ENCODE peak calls at places on chromosomes 2 and 18, in four cellular contexts. T is H1, A is IMR-90, H is H9. P is an unnamed sample.

GRCh38 chr18:14997367-14997766 is 249.4 kb downstream of the ANKRD30B start:
- DNase-seq in H (no peak), A (no peak), T (no peak), P (no peak)

GRCh38 chr2:74944987-74945782 is 13.3 kb upstream of the POLE4 start:
- DNase-seq in T (no peak), H (no peak), A (peak), P (no peak)

GRCh38 chr2:42171396-42171971 is 2.3 kb downstream of the EML4 start:
- DNase-seq in T (no peak), A (peak), H (no peak), P (no peak)

GRCh38 chr2:230267556-230267955 is 42.0 kb downstream of the SP140 start:
- DNase-seq in T (no peak), H (no peak), A (no peak), P (no peak)

GRCh38 chr2:240794178-240794721 is 25.8 kb downstream of the KIF1A start:
- DNase-seq in H (no peak), T (no peak), A (no peak), P (no peak)

GRCh38 chr2:102558463-102558862 is 60.9 kb upstream of the SLC9A2 start:
- DNase-seq in T (no peak), H (no peak), A (no peak), P (peak)

GRCh38 chr2:74915743-74916142 is 42.7 kb upstream of the POLE4 start:
- DNase-seq in H (no peak), T (no peak), A (peak), P (no peak)

GRCh38 chr2:52340185-52340584 is 1308.3 kb upstream of the NRXN1 start:
- DNase-seq in T (no peak), H (peak), A (peak), P (no peak)

GRCh38 chr2:25274868-25275574 is 66.7 kb downstream of the DNMT3A start:
- DNase-seq in T (no peak), A (peak), H (no peak), P (no peak)

GRCh38 chr2:189386741-189387140 is 54.5 kb upstream of the WDR75 start:
- DNase-seq in H (no peak), A (no peak), T (no peak), P (no peak)

GRCh38 chr2:32711219-32711618 is 83.4 kb downstream of the TTC27 start:
- DNase-seq in A (peak), H (no peak), T (no peak), P (no peak)

GRCh38 chr2:216159161-216159560 is 50.0 kb downstream of the XRCC5 start:
- DNase-seq in A (no peak), H (no peak), T (no peak), P (no peak)

GRCh38 chr2:10430886-10431622 is 17.1 kb downstream of the ODC1 start:
- DNase-seq in A (no peak), T (no peak), H (no peak), P (peak)

GRCh38 chr2:237213325-237214040 is 127.8 kb downstream of the COPS8 start:
- DNase-seq in H (peak), A (peak), T (no peak), P (no peak)

GRCh38 chr2:228268756-228269155 is 87.3 kb upstream of the SPHKAP start:
- DNase-seq in A (no peak), H (no peak), T (no peak), P (no peak)

GRCh38 chr2:156561326-156561725 is 125.1 kb downstream of the GPD2 start:
- DNase-seq in T (no peak), H (no peak), A (no peak), P (no peak)

GRCh38 chr2:3377279-3377611 is 373 bp downstream of the EIPR1 start:
- DNase-seq in T (no peak), H (no peak), A (peak), P (peak)

GRCh38 chr2:128736689-128737545 is 418.2 kb upstream of the HS6ST1 start:
- DNase-seq in H (peak), A (peak), T (peak), P (peak)

GRCh38 chr18:37270046-37270665 is 295.4 kb downstream of the CELF4 start:
- DNase-seq in T (no peak), A (peak), H (no peak), P (peak)

GRCh38 chr2:133434962-133435668 is 133.1 kb downstream of the NCKAP5 start:
- DNase-seq in A (peak), T (no peak), H (no peak), P (peak)

GRCh38 chr2:74181739-74182138 is 3.1 kb upstream of the MOB1A start:
- DNase-seq in H (no peak), A (no peak), T (no peak), P (no peak)

GRCh38 chr2:159379181-159379580 is 92.7 kb upstream of the WDSUB1 start:
- DNase-seq in A (no peak), T (no peak), H (no peak), P (no peak)

GRCh38 chr2:227115761-227116160 is 48.2 kb downstream of the COL4A4 start:
- DNase-seq in T (no peak), A (peak), H (no peak), P (no peak)

GRCh38 chr18:77993188-77993981 is 743.7 kb downstream of the GALR1 start:
- DNase-seq in A (no peak), T (no peak), H (no peak), P (no peak)
- H2AFZ ChIP-seq in A (no peak), T (no peak), H (no peak), P (no peak)

GRCh38 chr2:140023291-140023690 is 1243.1 kb upstream of the NXPH2 start:
- DNase-seq in A (no peak), T (no peak), H (no peak), P (no peak)
- H2BK120ac ChIP-seq in A (no peak), T (no peak), H (no peak), P (no peak)

GRCh38 chr2:28869494-28870145 is 489 bp downstream of the TRMT61B start:
- DNase-seq in H (no peak), T (no peak), A (no peak), P (no peak)
- H3K23ac ChIP-seq in H (no peak), T (no peak), A (peak), P (no peak)

DNA sequence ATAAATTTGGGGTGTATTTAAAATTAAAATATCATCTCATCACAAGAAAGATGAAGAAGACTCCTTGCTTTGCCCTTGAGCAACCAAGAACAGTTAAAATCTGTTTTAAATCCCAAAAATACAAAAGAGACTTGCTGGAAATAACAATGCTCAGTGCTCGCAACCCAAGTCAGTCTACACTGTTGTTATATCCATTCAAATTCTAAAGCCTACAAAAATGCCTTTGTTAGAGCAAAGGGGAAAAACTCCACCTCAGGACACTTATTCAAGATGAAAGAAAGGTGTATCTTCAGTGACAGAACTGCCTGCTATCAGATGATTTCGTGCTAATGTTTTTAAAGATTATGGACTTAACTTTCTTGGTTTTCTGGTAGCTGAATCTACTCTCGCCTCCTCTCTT is 111.9 kb upstream of the TANK start:
- DNase-seq in T (no peak), A (no peak), H (no peak), P (no peak)
- H2AFZ ChIP-seq in T (no peak), A (no peak), H (no peak), P (no peak)

DNA sequence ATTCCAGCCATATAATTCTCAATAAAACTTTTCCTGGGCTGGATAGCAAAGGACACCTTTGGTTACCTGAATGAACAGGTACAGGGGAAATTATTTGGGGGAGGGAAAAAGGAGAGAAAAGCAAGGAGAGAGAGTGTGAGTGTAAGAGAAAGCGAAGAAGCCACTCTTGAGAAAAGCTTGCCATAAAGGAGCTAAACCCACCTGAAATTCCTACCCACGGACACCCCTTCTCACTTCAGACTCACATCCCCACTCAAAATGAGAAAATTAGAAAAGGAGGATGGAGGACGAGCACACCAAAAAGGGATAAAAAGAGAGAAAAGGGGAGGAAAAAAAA is 354 bp downstream of the ZEB2 start:
- DNase-seq in T (no peak), A (no peak), H (no peak), P (no peak)
- H2BK120ac ChIP-seq in T (no peak), A (peak), H (no peak), P (no peak)

GRCh38 chr2:8918412-8918811 is 81.0 kb upstream of the KIDINS220 start:
- DNase-seq in A (no peak), H (no peak), T (no peak), P (no peak)
- H3K23ac ChIP-seq in A (no peak), H (no peak), T (no peak), P (no peak)

GRCh38 chr2:130378206-130378897 is 22.5 kb downstream of the PTPN18 start:
- DNase-seq in A (no peak), H (no peak), T (no peak), P (no peak)
- H2AFZ ChIP-seq in A (no peak), H (no peak), T (no peak), P (no peak)

DNA sequence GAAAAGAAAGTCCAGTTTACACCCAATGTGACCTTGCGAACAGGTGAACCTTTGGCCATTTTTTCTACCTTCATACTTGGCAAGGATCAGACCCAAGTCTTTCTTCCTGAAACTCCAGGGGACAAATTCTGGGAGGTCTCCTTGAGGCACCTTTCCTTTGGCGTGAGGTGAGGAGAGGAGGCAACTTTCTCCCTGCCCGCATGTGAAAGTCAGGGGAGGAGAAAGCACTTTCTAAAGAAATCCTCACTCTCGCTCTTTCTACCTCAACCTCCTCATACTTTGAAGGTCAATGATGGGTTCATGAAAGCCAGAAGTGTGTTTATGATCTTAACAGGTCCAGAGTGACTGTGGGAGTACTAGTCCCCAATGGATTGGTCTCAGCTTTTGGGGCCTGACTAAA is 15.8 kb upstream of the PPM1B start:
- DNase-seq in H (no peak), T (no peak), A (no peak), P (no peak)
- H2BK120ac ChIP-seq in H (no peak), T (no peak), A (no peak), P (no peak)

P was measured in trophoblast cell.